ENCODE peak calls at places on chromosomes 2 and 18, in nine cellular contexts. One of them, this sample, is unnamed.

GRCh38 chr2:74876081-74876886 is 42.4 kb downstream of the HK2 start:
- DNase-seq in T-helper 2 cell: no peak
- DNase-seq in stimulated activated CD8-positive, alpha-beta memory T cell treated with anti-CD3 and anti-CD28 coated beads, Interleukin-4, amount 100 ng/mL, for 48 hours: peak
- DNase-seq in cardiac fibroblast: peak
- DNase-seq in Kasumi-1: peak
- DNase-seq in Right ventricle myocardium inferior: no peak
- DNase-seq in GM06990: peak
- DNase-seq in GM04503: no peak
- DNase-seq in neural crest cell: peak
- DNase-seq in this sample: no peak

GRCh38 chr2:122139739-122140138 is 384.3 kb downstream of the TSN start:
- DNase-seq in T-helper 2 cell: no peak
- DNase-seq in stimulated activated CD8-positive, alpha-beta memory T cell treated with anti-CD3 and anti-CD28 coated beads, Interleukin-4, amount 100 ng/mL, for 48 hours: no peak
- DNase-seq in cardiac fibroblast: no peak
- DNase-seq in Kasumi-1: no peak
- DNase-seq in Right ventricle myocardium inferior: no peak
- DNase-seq in GM06990: no peak
- DNase-seq in GM04503: no peak
- DNase-seq in neural crest cell: no peak
- DNase-seq in this sample: no peak

GRCh38 chr2:31337197-31337596 is 77.3 kb downstream of the XDH start:
- DNase-seq in T-helper 2 cell: no peak
- DNase-seq in stimulated activated CD8-positive, alpha-beta memory T cell treated with anti-CD3 and anti-CD28 coated beads, Interleukin-4, amount 100 ng/mL, for 48 hours: no peak
- DNase-seq in cardiac fibroblast: no peak
- DNase-seq in Kasumi-1: no peak
- DNase-seq in Right ventricle myocardium inferior: no peak
- DNase-seq in GM06990: no peak
- DNase-seq in GM04503: no peak
- DNase-seq in neural crest cell: no peak
- DNase-seq in this sample: no peak

GRCh38 chr2:52463457-52463856 is 1304.1 kb upstream of the CHAC2 start:
- DNase-seq in T-helper 2 cell: no peak
- DNase-seq in stimulated activated CD8-positive, alpha-beta memory T cell treated with anti-CD3 and anti-CD28 coated beads, Interleukin-4, amount 100 ng/mL, for 48 hours: no peak
- DNase-seq in cardiac fibroblast: no peak
- DNase-seq in Kasumi-1: no peak
- DNase-seq in Right ventricle myocardium inferior: no peak
- DNase-seq in GM06990: no peak
- DNase-seq in GM04503: no peak
- DNase-seq in neural crest cell: no peak
- DNase-seq in this sample: no peak

GRCh38 chr2:128651000-128651399 is 332.3 kb upstream of the HS6ST1 start:
- DNase-seq in T-helper 2 cell: no peak
- DNase-seq in stimulated activated CD8-positive, alpha-beta memory T cell treated with anti-CD3 and anti-CD28 coated beads, Interleukin-4, amount 100 ng/mL, for 48 hours: no peak
- DNase-seq in cardiac fibroblast: no peak
- DNase-seq in Kasumi-1: no peak
- DNase-seq in Right ventricle myocardium inferior: no peak
- DNase-seq in GM06990: no peak
- DNase-seq in GM04503: no peak
- DNase-seq in neural crest cell: no peak
- DNase-seq in this sample: no peak

GRCh38 chr18:47260138-47260923 is 8.9 kb upstream of the SKOR2 start:
- DNase-seq in T-helper 2 cell: no peak
- DNase-seq in stimulated activated CD8-positive, alpha-beta memory T cell treated with anti-CD3 and anti-CD28 coated beads, Interleukin-4, amount 100 ng/mL, for 48 hours: peak
- DNase-seq in cardiac fibroblast: peak
- DNase-seq in Kasumi-1: no peak
- DNase-seq in Right ventricle myocardium inferior: no peak
- DNase-seq in GM06990: no peak
- DNase-seq in GM04503: no peak
- DNase-seq in neural crest cell: peak
- DNase-seq in this sample: no peak

GRCh38 chr2:15800489-15801329 is 139.6 kb upstream of the MYCN start:
- DNase-seq in T-helper 2 cell: no peak
- DNase-seq in stimulated activated CD8-positive, alpha-beta memory T cell treated with anti-CD3 and anti-CD28 coated beads, Interleukin-4, amount 100 ng/mL, for 48 hours: no peak
- DNase-seq in cardiac fibroblast: no peak
- DNase-seq in Kasumi-1: no peak
- DNase-seq in Right ventricle myocardium inferior: no peak
- DNase-seq in GM06990: no peak
- DNase-seq in GM04503: no peak
- DNase-seq in neural crest cell: no peak
- DNase-seq in this sample: no peak

GRCh38 chr2:174051741-174052638 is 86.8 kb upstream of the SP3 start:
- DNase-seq in T-helper 2 cell: no peak
- DNase-seq in stimulated activated CD8-positive, alpha-beta memory T cell treated with anti-CD3 and anti-CD28 coated beads, Interleukin-4, amount 100 ng/mL, for 48 hours: no peak
- DNase-seq in cardiac fibroblast: peak
- DNase-seq in Kasumi-1: no peak
- DNase-seq in Right ventricle myocardium inferior: no peak
- DNase-seq in GM06990: no peak
- DNase-seq in GM04503: no peak
- DNase-seq in neural crest cell: no peak
- DNase-seq in this sample: peak

GRCh38 chr18:3504637-3505036 is 54.7 kb downstream of the TGIF1 start:
- DNase-seq in T-helper 2 cell: no peak
- DNase-seq in stimulated activated CD8-positive, alpha-beta memory T cell treated with anti-CD3 and anti-CD28 coated beads, Interleukin-4, amount 100 ng/mL, for 48 hours: no peak
- DNase-seq in cardiac fibroblast: no peak
- DNase-seq in Kasumi-1: no peak
- DNase-seq in Right ventricle myocardium inferior: no peak
- DNase-seq in GM06990: no peak
- DNase-seq in GM04503: no peak
- DNase-seq in neural crest cell: no peak
- DNase-seq in this sample: no peak

GRCh38 chr2:2567776-2568175 is 236.7 kb upstream of the MYT1L start:
- DNase-seq in T-helper 2 cell: no peak
- DNase-seq in stimulated activated CD8-positive, alpha-beta memory T cell treated with anti-CD3 and anti-CD28 coated beads, Interleukin-4, amount 100 ng/mL, for 48 hours: no peak
- DNase-seq in cardiac fibroblast: no peak
- DNase-seq in Kasumi-1: no peak
- DNase-seq in Right ventricle myocardium inferior: no peak
- DNase-seq in GM06990: no peak
- DNase-seq in GM04503: no peak
- DNase-seq in neural crest cell: no peak
- DNase-seq in this sample: no peak

GRCh38 chr2:62732262-62732777 is 26.8 kb downstream of the EHBP1 start:
- DNase-seq in T-helper 2 cell: no peak
- DNase-seq in stimulated activated CD8-positive, alpha-beta memory T cell treated with anti-CD3 and anti-CD28 coated beads, Interleukin-4, amount 100 ng/mL, for 48 hours: no peak
- DNase-seq in cardiac fibroblast: no peak
- DNase-seq in Kasumi-1: no peak
- DNase-seq in Right ventricle myocardium inferior: no peak
- DNase-seq in GM06990: no peak
- DNase-seq in GM04503: no peak
- DNase-seq in neural crest cell: no peak
- DNase-seq in this sample: no peak

GRCh38 chr2:176986579-176986978 is 226.0 kb upstream of the HNRNPA3 start:
- DNase-seq in T-helper 2 cell: no peak
- DNase-seq in stimulated activated CD8-positive, alpha-beta memory T cell treated with anti-CD3 and anti-CD28 coated beads, Interleukin-4, amount 100 ng/mL, for 48 hours: no peak
- DNase-seq in cardiac fibroblast: no peak
- DNase-seq in Kasumi-1: no peak
- DNase-seq in Right ventricle myocardium inferior: no peak
- DNase-seq in GM06990: no peak
- DNase-seq in GM04503: no peak
- DNase-seq in neural crest cell: no peak
- DNase-seq in this sample: no peak

GRCh38 chr18:58572680-58573079 is 56.2 kb downstream of the ALPK2 start:
- DNase-seq in T-helper 2 cell: no peak
- DNase-seq in stimulated activated CD8-positive, alpha-beta memory T cell treated with anti-CD3 and anti-CD28 coated beads, Interleukin-4, amount 100 ng/mL, for 48 hours: no peak
- DNase-seq in cardiac fibroblast: no peak
- DNase-seq in Kasumi-1: no peak
- DNase-seq in Right ventricle myocardium inferior: no peak
- DNase-seq in GM06990: no peak
- DNase-seq in GM04503: no peak
- DNase-seq in neural crest cell: no peak
- DNase-seq in this sample: no peak

GRCh38 chr2:69797235-69797634 is 32.2 kb upstream of the GMCL1 start:
- DNase-seq in T-helper 2 cell: no peak
- DNase-seq in stimulated activated CD8-positive, alpha-beta memory T cell treated with anti-CD3 and anti-CD28 coated beads, Interleukin-4, amount 100 ng/mL, for 48 hours: no peak
- DNase-seq in cardiac fibroblast: no peak
- DNase-seq in Kasumi-1: no peak
- DNase-seq in Right ventricle myocardium inferior: no peak
- DNase-seq in GM06990: no peak
- DNase-seq in GM04503: no peak
- DNase-seq in neural crest cell: no peak
- DNase-seq in this sample: no peak

GRCh38 chr2:60439219-60439974 is 114.1 kb downstream of the BCL11A start:
- DNase-seq in T-helper 2 cell: no peak
- DNase-seq in stimulated activated CD8-positive, alpha-beta memory T cell treated with anti-CD3 and anti-CD28 coated beads, Interleukin-4, amount 100 ng/mL, for 48 hours: no peak
- DNase-seq in cardiac fibroblast: peak
- DNase-seq in Kasumi-1: peak
- DNase-seq in Right ventricle myocardium inferior: peak
- DNase-seq in GM06990: peak
- DNase-seq in GM04503: no peak
- DNase-seq in neural crest cell: no peak
- DNase-seq in this sample: no peak

GRCh38 chr2:60512641-60513040 is 40.8 kb downstream of the BCL11A start:
- DNase-seq in T-helper 2 cell: no peak
- DNase-seq in stimulated activated CD8-positive, alpha-beta memory T cell treated with anti-CD3 and anti-CD28 coated beads, Interleukin-4, amount 100 ng/mL, for 48 hours: no peak
- DNase-seq in cardiac fibroblast: no peak
- DNase-seq in Kasumi-1: no peak
- DNase-seq in Right ventricle myocardium inferior: no peak
- DNase-seq in GM06990: no peak
- DNase-seq in GM04503: no peak
- DNase-seq in neural crest cell: no peak
- DNase-seq in this sample: no peak

GRCh38 chr2:38505779-38506178 is 96.9 kb downstream of the HNRNPLL start:
- DNase-seq in T-helper 2 cell: no peak
- DNase-seq in stimulated activated CD8-positive, alpha-beta memory T cell treated with anti-CD3 and anti-CD28 coated beads, Interleukin-4, amount 100 ng/mL, for 48 hours: no peak
- DNase-seq in cardiac fibroblast: peak
- DNase-seq in Kasumi-1: no peak
- DNase-seq in Right ventricle myocardium inferior: no peak
- DNase-seq in GM06990: no peak
- DNase-seq in GM04503: peak
- DNase-seq in neural crest cell: no peak
- DNase-seq in this sample: no peak

GRCh38 chr2:60423066-60423465 is 130.4 kb downstream of the BCL11A start:
- DNase-seq in T-helper 2 cell: no peak
- DNase-seq in stimulated activated CD8-positive, alpha-beta memory T cell treated with anti-CD3 and anti-CD28 coated beads, Interleukin-4, amount 100 ng/mL, for 48 hours: no peak
- DNase-seq in cardiac fibroblast: no peak
- DNase-seq in Kasumi-1: no peak
- DNase-seq in Right ventricle myocardium inferior: no peak
- DNase-seq in GM06990: no peak
- DNase-seq in GM04503: no peak
- DNase-seq in neural crest cell: no peak
- DNase-seq in this sample: no peak

GRCh38 chr18:22385718-22386117 is 32.0 kb downstream of the CTAGE1 start:
- DNase-seq in T-helper 2 cell: no peak
- DNase-seq in stimulated activated CD8-positive, alpha-beta memory T cell treated with anti-CD3 and anti-CD28 coated beads, Interleukin-4, amount 100 ng/mL, for 48 hours: no peak
- DNase-seq in cardiac fibroblast: peak
- DNase-seq in Kasumi-1: no peak
- DNase-seq in Right ventricle myocardium inferior: no peak
- DNase-seq in GM06990: no peak
- DNase-seq in GM04503: peak
- DNase-seq in neural crest cell: no peak
- DNase-seq in this sample: no peak

GRCh38 chr18:3254725-3255124 is 7.1 kb downstream of the MYL12A start:
- DNase-seq in T-helper 2 cell: no peak
- DNase-seq in stimulated activated CD8-positive, alpha-beta memory T cell treated with anti-CD3 and anti-CD28 coated beads, Interleukin-4, amount 100 ng/mL, for 48 hours: no peak
- DNase-seq in cardiac fibroblast: no peak
- DNase-seq in Kasumi-1: no peak
- DNase-seq in Right ventricle myocardium inferior: peak
- DNase-seq in GM06990: no peak
- DNase-seq in GM04503: no peak
- DNase-seq in neural crest cell: no peak
- DNase-seq in this sample: no peak

GRCh38 chr2:169509230-169509917 is at the start of gene KLHL41:
- DNase-seq in T-helper 2 cell: no peak
- DNase-seq in stimulated activated CD8-positive, alpha-beta memory T cell treated with anti-CD3 and anti-CD28 coated beads, Interleukin-4, amount 100 ng/mL, for 48 hours: no peak
- DNase-seq in cardiac fibroblast: peak
- DNase-seq in Kasumi-1: no peak
- DNase-seq in Right ventricle myocardium inferior: no peak
- DNase-seq in GM06990: no peak
- DNase-seq in GM04503: peak
- DNase-seq in neural crest cell: no peak
- DNase-seq in this sample: no peak

GRCh38 chr2:239075918-239076727 is 228.2 kb downstream of the TWIST2 start:
- DNase-seq in T-helper 2 cell: no peak
- DNase-seq in stimulated activated CD8-positive, alpha-beta memory T cell treated with anti-CD3 and anti-CD28 coated beads, Interleukin-4, amount 100 ng/mL, for 48 hours: no peak
- DNase-seq in cardiac fibroblast: no peak
- DNase-seq in Kasumi-1: no peak
- DNase-seq in Right ventricle myocardium inferior: no peak
- DNase-seq in GM06990: no peak
- DNase-seq in GM04503: no peak
- DNase-seq in neural crest cell: no peak
- DNase-seq in this sample: no peak

GRCh38 chr2:121071058-121071504 is 213.9 kb downstream of the TFCP2L1 start:
- DNase-seq in T-helper 2 cell: no peak
- DNase-seq in stimulated activated CD8-positive, alpha-beta memory T cell treated with anti-CD3 and anti-CD28 coated beads, Interleukin-4, amount 100 ng/mL, for 48 hours: peak
- DNase-seq in cardiac fibroblast: peak
- DNase-seq in Kasumi-1: peak
- DNase-seq in Right ventricle myocardium inferior: no peak
- DNase-seq in GM06990: no peak
- DNase-seq in GM04503: no peak
- DNase-seq in neural crest cell: peak
- DNase-seq in this sample: peak

GRCh38 chr2:78127428-78127827 is 605.3 kb upstream of the LRRTM4 start:
- DNase-seq in T-helper 2 cell: no peak
- DNase-seq in stimulated activated CD8-positive, alpha-beta memory T cell treated with anti-CD3 and anti-CD28 coated beads, Interleukin-4, amount 100 ng/mL, for 48 hours: no peak
- DNase-seq in cardiac fibroblast: no peak
- DNase-seq in Kasumi-1: no peak
- DNase-seq in Right ventricle myocardium inferior: no peak
- DNase-seq in GM06990: no peak
- DNase-seq in GM04503: no peak
- DNase-seq in neural crest cell: no peak
- DNase-seq in this sample: no peak

GRCh38 chr2:21793461-21793860 is 669.7 kb downstream of the TDRD15 start:
- DNase-seq in T-helper 2 cell: no peak
- DNase-seq in stimulated activated CD8-positive, alpha-beta memory T cell treated with anti-CD3 and anti-CD28 coated beads, Interleukin-4, amount 100 ng/mL, for 48 hours: no peak
- DNase-seq in cardiac fibroblast: no peak
- DNase-seq in Kasumi-1: no peak
- DNase-seq in Right ventricle myocardium inferior: no peak
- DNase-seq in GM06990: no peak
- DNase-seq in GM04503: no peak
- DNase-seq in neural crest cell: no peak
- DNase-seq in this sample: no peak

GRCh38 chr2:36554531-36554930 is 43.4 kb downstream of the FEZ2 start:
- DNase-seq in T-helper 2 cell: no peak
- DNase-seq in stimulated activated CD8-positive, alpha-beta memory T cell treated with anti-CD3 and anti-CD28 coated beads, Interleukin-4, amount 100 ng/mL, for 48 hours: no peak
- DNase-seq in cardiac fibroblast: no peak
- DNase-seq in Kasumi-1: no peak
- DNase-seq in Right ventricle myocardium inferior: no peak
- DNase-seq in GM06990: no peak
- DNase-seq in GM04503: no peak
- DNase-seq in neural crest cell: no peak
- DNase-seq in this sample: no peak

GRCh38 chr2:148660999-148661398 is 16.4 kb downstream of the EPC2 start:
- DNase-seq in T-helper 2 cell: no peak
- DNase-seq in stimulated activated CD8-positive, alpha-beta memory T cell treated with anti-CD3 and anti-CD28 coated beads, Interleukin-4, amount 100 ng/mL, for 48 hours: no peak
- DNase-seq in cardiac fibroblast: no peak
- DNase-seq in Kasumi-1: peak
- DNase-seq in Right ventricle myocardium inferior: no peak
- DNase-seq in GM06990: no peak
- DNase-seq in GM04503: peak
- DNase-seq in neural crest cell: no peak
- DNase-seq in this sample: no peak

GRCh38 chr2:37706784-37707183 is 35.3 kb upstream of the CDC42EP3 start:
- DNase-seq in T-helper 2 cell: no peak
- DNase-seq in stimulated activated CD8-positive, alpha-beta memory T cell treated with anti-CD3 and anti-CD28 coated beads, Interleukin-4, amount 100 ng/mL, for 48 hours: no peak
- DNase-seq in cardiac fibroblast: no peak
- DNase-seq in Kasumi-1: no peak
- DNase-seq in Right ventricle myocardium inferior: no peak
- DNase-seq in GM06990: no peak
- DNase-seq in GM04503: no peak
- DNase-seq in neural crest cell: no peak
- DNase-seq in this sample: no peak

GRCh38 chr2:157691131-157691530 is 62.5 kb upstream of the ACVR1C start:
- DNase-seq in T-helper 2 cell: no peak
- DNase-seq in stimulated activated CD8-positive, alpha-beta memory T cell treated with anti-CD3 and anti-CD28 coated beads, Interleukin-4, amount 100 ng/mL, for 48 hours: no peak
- DNase-seq in cardiac fibroblast: no peak
- DNase-seq in Kasumi-1: no peak
- DNase-seq in Right ventricle myocardium inferior: no peak
- DNase-seq in GM06990: no peak
- DNase-seq in GM04503: no peak
- DNase-seq in neural crest cell: no peak
- DNase-seq in this sample: no peak

GRCh38 chr2:142935563-142936089 is 58.2 kb downstream of the KYNU start:
- DNase-seq in T-helper 2 cell: no peak
- DNase-seq in stimulated activated CD8-positive, alpha-beta memory T cell treated with anti-CD3 and anti-CD28 coated beads, Interleukin-4, amount 100 ng/mL, for 48 hours: no peak
- DNase-seq in cardiac fibroblast: no peak
- DNase-seq in Kasumi-1: no peak
- DNase-seq in Right ventricle myocardium inferior: no peak
- DNase-seq in GM06990: no peak
- DNase-seq in GM04503: no peak
- DNase-seq in neural crest cell: no peak
- DNase-seq in this sample: no peak

GRCh38 chr2:55581435-55581834 is 36.0 kb downstream of the PPP4R3B start:
- DNase-seq in T-helper 2 cell: no peak
- DNase-seq in stimulated activated CD8-positive, alpha-beta memory T cell treated with anti-CD3 and anti-CD28 coated beads, Interleukin-4, amount 100 ng/mL, for 48 hours: no peak
- DNase-seq in cardiac fibroblast: no peak
- DNase-seq in Kasumi-1: peak
- DNase-seq in Right ventricle myocardium inferior: no peak
- DNase-seq in GM06990: no peak
- DNase-seq in GM04503: no peak
- DNase-seq in neural crest cell: no peak
- DNase-seq in this sample: peak

This sample was measured in HCT116.